ENCODE peak calls at places on chromosomes 12 and 14, in nine cellular contexts. S is thoracic aorta, L is OCI-LY7, Z is aorta, M is HCT116, V is endodermal cell, N is AG04450, U is transverse colon, Q is tibial artery. F is an unnamed sample.

GRCh38 chr12:75936525-75937450 is 94.8 kb downstream of the PHLDA1 start:
- DNase-seq in Z (no peak), L (no peak), V (no peak), S (no peak), U (no peak), Q (no peak), N (no peak), M (no peak), F (no peak)

GRCh38 chr12:117100851-117101673 is 1.8 kb upstream of the TESC start:
- DNase-seq in U (no peak), Q (no peak), S (no peak), Z (no peak), V (peak; percentile 73), M (no peak), L (peak; percentile 9), N (no peak), F (no peak)

GRCh38 chr12:122888232-122888752 is 7.6 kb downstream of the VPS37B start:
- DNase-seq in Q (no peak), U (peak; percentile 78), V (peak; percentile 81), Z (no peak), M (peak; percentile 81), N (no peak), S (no peak), L (peak; percentile 67), F (peak; percentile 46)

GRCh38 chr12:51760231-51760630 is 88.3 kb downstream of the FIGNL2 start:
- DNase-seq in L (no peak), S (no peak), Z (no peak), M (no peak), U (no peak), Q (no peak), V (no peak), N (no peak), F (no peak)

GRCh38 chr12:68765696-68766095 is 19.7 kb downstream of the SLC35E3 start:
- DNase-seq in L (no peak), V (no peak), Z (no peak), M (no peak), Q (no peak), N (no peak), U (no peak), S (no peak), F (no peak)

GRCh38 chr12:41436076-41436475 is 248.0 kb downstream of the PDZRN4 start:
- DNase-seq in Q (no peak), N (no peak), M (no peak), Z (no peak), L (no peak), U (no peak), V (no peak), S (no peak), F (no peak)

GRCh38 chr12:28780960-28781359 is 368.1 kb upstream of the FAR2 start:
- DNase-seq in M (no peak), L (no peak), S (no peak), Z (no peak), Q (no peak), U (no peak), V (no peak), N (no peak), F (no peak)

GRCh38 chr12:51403159-51403558 is 12.0 kb upstream of the GALNT6 start:
- DNase-seq in V (no peak), S (no peak), Z (no peak), U (no peak), Q (no peak), L (no peak), M (no peak), N (no peak), F (no peak)

GRCh38 chr12:108609535-108610335 is 11.9 kb upstream of the TMEM119 start:
- DNase-seq in Z (peak; percentile 82), L (no peak), N (peak; percentile 87), M (no peak), V (no peak), U (peak; percentile 67), Q (peak; percentile 77), S (no peak), F (no peak)

GRCh38 chr12:3704512-3705348 is 48.2 kb downstream of the CRACR2A start:
- DNase-seq in S (no peak), Z (no peak), Q (no peak), M (no peak), L (no peak), V (no peak), N (no peak), U (no peak), F (no peak)

GRCh38 chr12:54036620-54037359 is 3.9 kb downstream of the HOXC5 start:
- DNase-seq in U (no peak), N (no peak), V (peak; percentile 68), Z (no peak), S (no peak), M (no peak), L (peak; percentile 34), Q (peak; percentile 83), F (no peak)

GRCh38 chr12:25469861-25470260 is 83.2 kb downstream of the LMNTD1 start:
- DNase-seq in N (no peak), Q (no peak), Z (no peak), L (no peak), S (no peak), V (no peak), M (no peak), U (no peak), F (no peak)

GRCh38 chr12:116456683-116457082 is 102.5 kb upstream of the MAP1LC3B2 start:
- DNase-seq in V (peak; percentile 61), M (no peak), N (no peak), S (no peak), U (no peak), Q (peak; percentile 73), Z (peak; percentile 58), L (no peak), F (no peak)

GRCh38 chr12:120960657-120961056 is 17.7 kb upstream of the HNF1A start:
- DNase-seq in Q (no peak), V (no peak), S (no peak), Z (no peak), M (no peak), L (no peak), U (no peak), N (no peak), F (no peak)

GRCh38 chr14:69963966-69964365 is 84.8 kb downstream of the SMOC1 start:
- DNase-seq in L (no peak), N (no peak), Z (no peak), Q (no peak), U (no peak), M (no peak), S (no peak), V (no peak), F (no peak)

GRCh38 chr12:5556033-5556614 is 124.2 kb downstream of the NTF3 start:
- DNase-seq in M (peak; percentile 6), U (no peak), Q (no peak), N (no peak), Z (no peak), L (peak; percentile 53), S (no peak), V (peak; percentile 91), F (peak; percentile 35)

GRCh38 chr12:85275359-85275758 is 4.7 kb upstream of the ALX1 start:
- DNase-seq in Q (no peak), N (no peak), U (no peak), V (no peak), S (no peak), L (no peak), M (no peak), Z (no peak), F (no peak)

GRCh38 chr12:85274076-85274415 is 6.0 kb upstream of the ALX1 start:
- DNase-seq in Z (no peak), Q (no peak), U (no peak), S (no peak), L (no peak), V (no peak), M (no peak), N (no peak), F (no peak)

GRCh38 chr12:85277900-85278597 is 2.0 kb upstream of the ALX1 start:
- DNase-seq in V (peak; percentile 77), S (no peak), Z (peak; percentile 24), L (no peak), M (no peak), N (no peak), U (peak; percentile 12), Q (no peak), F (no peak)

GRCh38 chr12:85278598-85279448 is 1.2 kb upstream of the ALX1 start:
- DNase-seq in S (no peak), Z (no peak), L (no peak), V (peak; percentile 86), M (no peak), N (no peak), U (no peak), Q (no peak), F (no peak)

GRCh38 chr12:85273411-85274075 is 6.5 kb upstream of the ALX1 start:
- DNase-seq in N (no peak), Q (no peak), V (peak; percentile 80), U (no peak), M (no peak), Z (peak; percentile 20), S (no peak), L (no peak), F (no peak)
- H3K4me3 ChIP-seq in N (no peak overlapping the region), Q (no peak overlapping the region), V (peak overlapping the region; percentile 68), U (no peak overlapping the region), M (no peak overlapping the region), Z (no peak overlapping the region), S (no peak overlapping the region), L (no peak overlapping the region), F (no peak overlapping the region)

GRCh38 chr12:46259071-46259470 is 9.8 kb downstream of the SLC38A1 start:
- DNase-seq in L (no peak), Z (no peak), N (no peak), Q (no peak), M (no peak), U (no peak), S (no peak), V (no peak), F (no peak)
- H3K9me3 ChIP-seq in L (peaks cover 14% of the 10 kb centered on the region), Z (no peaks in the 10 kb centered on the region), N (no peaks in the 10 kb centered on the region), Q (no peaks in the 10 kb centered on the region), M (no peaks in the 10 kb centered on the region), U (no peaks in the 10 kb centered on the region), S (no peaks in the 10 kb centered on the region), V (peaks cover 15% of the 10 kb centered on the region), F (no peaks in the 10 kb centered on the region)

GRCh38 chr14:104116544-104117340 is 21.6 kb upstream of the KIF26A start:
- DNase-seq in V (peak; percentile 62), Q (peak; percentile 48), Z (peak; percentile 30), S (no peak), L (no peak), M (peak; percentile 38), U (peak; percentile 83), N (no peak), F (no peak)
- H3K4me3 ChIP-seq in V (no peak overlapping the region), Q (peak overlapping the region; percentile 33), Z (no peak overlapping the region), S (peak overlapping the region; percentile 64), L (no peak overlapping the region), M (peak overlapping the region; percentile 48), U (peak overlapping the region; percentile 52), N (no peak overlapping the region), F (no peak overlapping the region)

DNA sequence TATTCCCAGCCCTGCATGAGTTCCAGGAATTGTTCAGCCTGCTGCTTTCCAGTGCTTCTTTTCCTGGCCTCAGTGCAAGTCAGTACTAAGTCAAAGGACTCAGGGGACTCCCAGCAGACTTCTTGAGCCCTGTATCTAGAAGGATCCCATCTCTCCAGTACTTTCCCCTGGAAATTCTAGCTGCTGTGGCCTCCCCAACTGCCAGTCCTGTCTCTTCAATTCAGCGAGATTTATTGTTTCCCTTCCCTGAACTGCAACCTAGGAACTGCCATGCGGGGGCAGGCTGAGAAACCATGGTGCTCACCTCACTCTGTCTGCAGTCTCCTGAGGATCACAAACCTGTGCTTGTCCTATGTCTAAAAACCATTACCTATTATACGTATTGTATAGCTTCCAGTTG is 31.8 kb downstream of the ZNF605 start:
- DNase-seq in S (no peak), L (no peak), V (no peak), Z (no peak), M (no peak), U (no peak), Q (no peak), N (no peak), F (no peak)
- H3K9me3 ChIP-seq in S (peaks cover 97% of the 10 kb centered on the region), L (peaks cover 62% of the 10 kb centered on the region), V (peaks cover 92% of the 10 kb centered on the region), Z (peaks cover 28% of the 10 kb centered on the region), M (peaks cover 36% of the 10 kb centered on the region), U (peaks cover 99% of the 10 kb centered on the region), Q (peaks cover 39% of the 10 kb centered on the region), N (peaks cover 70% of the 10 kb centered on the region), F (peaks cover 33% of the 10 kb centered on the region)

GRCh38 chr14:26820101-26820500 is 222.3 kb upstream of the NOVA1 start:
- DNase-seq in Q (no peak), M (no peak), U (no peak), Z (no peak), S (no peak), N (no peak), V (no peak), L (no peak), F (no peak)
- H3K4me3 ChIP-seq in Q (no peak overlapping the region), M (no peak overlapping the region), U (no peak overlapping the region), Z (no peak overlapping the region), S (no peak overlapping the region), N (no peak overlapping the region), V (no peak overlapping the region), L (no peak overlapping the region), F (no peak overlapping the region)

F was measured in HAP-1.